ENCODE peak calls at places on chromosomes 5 and 9, in five cellular contexts. One of them, this sample, is unnamed. For H3K4me1, the result is how much of the 10 kb centered on the place peaks cover.

GRCh38 chr5:39447968-39448367 is 23.2 kb upstream of the DAB2 start:
- DNase-seq in pancreas: no peak
- DNase-seq in breast epithelium: no peak
- DNase-seq in A673: no peak
- DNase-seq in IMR-90: peak
- DNase-seq in this sample: no peak

GRCh38 chr5:126354012-126354856 is 69.0 kb upstream of the GRAMD2B start:
- DNase-seq in pancreas: no peak
- DNase-seq in breast epithelium: no peak
- DNase-seq in A673: peak
- DNase-seq in IMR-90: peak
- DNase-seq in this sample: no peak

GRCh38 chr9:133406480-133407307 is 11.1 kb downstream of the REXO4 start:
- DNase-seq in pancreas: peak
- DNase-seq in breast epithelium: peak
- DNase-seq in A673: peak
- DNase-seq in IMR-90: peak
- DNase-seq in this sample: peak

GRCh38 chr9:133848471-133848870 is 110.3 kb upstream of the SARDH start:
- DNase-seq in pancreas: peak
- DNase-seq in breast epithelium: no peak
- DNase-seq in A673: peak
- DNase-seq in IMR-90: no peak
- DNase-seq in this sample: peak

GRCh38 chr5:170173227-170173626 is 59.6 kb upstream of the C5orf58 start:
- DNase-seq in pancreas: no peak
- DNase-seq in breast epithelium: no peak
- DNase-seq in A673: no peak
- DNase-seq in IMR-90: peak
- DNase-seq in this sample: no peak

GRCh38 chr5:1109542-1110259 is 2.2 kb downstream of the SLC12A7 start:
- DNase-seq in pancreas: no peak
- DNase-seq in breast epithelium: no peak
- DNase-seq in A673: no peak
- DNase-seq in IMR-90: no peak
- DNase-seq in this sample: no peak

GRCh38 chr5:79742549-79743136 is 53.0 kb downstream of the CMYA5 start:
- DNase-seq in pancreas: no peak
- DNase-seq in breast epithelium: no peak
- DNase-seq in A673: no peak
- DNase-seq in IMR-90: no peak
- DNase-seq in this sample: no peak

GRCh38 chr5:108735790-108736189 is 11.9 kb upstream of the FER start:
- DNase-seq in pancreas: no peak
- DNase-seq in breast epithelium: no peak
- DNase-seq in A673: no peak
- DNase-seq in IMR-90: peak
- DNase-seq in this sample: no peak

GRCh38 chr5:142017832-142018427 is 5.1 kb upstream of the GNPDA1 start:
- DNase-seq in pancreas: no peak
- DNase-seq in breast epithelium: no peak
- DNase-seq in A673: no peak
- DNase-seq in IMR-90: peak
- DNase-seq in this sample: no peak

GRCh38 chr9:14593406-14593805 is 99.8 kb downstream of the ZDHHC21 start:
- DNase-seq in pancreas: no peak
- DNase-seq in breast epithelium: no peak
- DNase-seq in A673: no peak
- DNase-seq in IMR-90: no peak
- DNase-seq in this sample: no peak

GRCh38 chr5:44426944-44427343 is 37.7 kb upstream of the FGF10 start:
- DNase-seq in pancreas: no peak
- DNase-seq in breast epithelium: no peak
- DNase-seq in A673: no peak
- DNase-seq in IMR-90: no peak
- DNase-seq in this sample: no peak

GRCh38 chr5:179261301-179262125 is 83.7 kb downstream of the ADAMTS2 start:
- DNase-seq in pancreas: no peak
- DNase-seq in breast epithelium: peak
- DNase-seq in A673: no peak
- DNase-seq in IMR-90: peak
- DNase-seq in this sample: peak

GRCh38 chr5:16508730-16509531 is 43.3 kb upstream of the ZNF622 start:
- DNase-seq in pancreas: peak
- DNase-seq in breast epithelium: peak
- DNase-seq in A673: no peak
- DNase-seq in IMR-90: no peak
- DNase-seq in this sample: no peak

DNA sequence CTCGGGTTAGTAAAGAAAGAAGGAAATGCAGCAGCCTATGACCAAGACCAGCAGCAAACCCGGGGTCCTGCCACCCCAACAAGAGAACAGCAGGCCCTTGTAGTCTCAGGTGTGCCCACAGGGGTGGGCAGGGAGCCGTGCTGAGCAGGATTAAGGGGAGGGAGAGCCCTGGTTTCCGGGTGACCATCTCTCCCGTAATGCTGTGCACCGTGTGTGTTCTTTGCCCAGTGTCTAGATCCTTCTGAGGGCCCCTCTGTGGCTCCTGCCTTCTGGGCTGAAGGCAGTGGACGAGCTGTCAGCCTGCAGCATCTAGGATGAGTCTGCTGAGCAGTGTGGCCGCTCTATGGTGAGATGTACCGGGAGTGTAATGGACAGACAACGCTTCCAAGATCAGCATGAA is 12.7 kb upstream of the PLEKHG4B start:
- DNase-seq in pancreas: no peak
- DNase-seq in breast epithelium: no peak
- DNase-seq in A673: no peak
- DNase-seq in IMR-90: no peak
- DNase-seq in this sample: no peak
- H3K4me1 ChIP-seq in pancreas: under half
- H3K4me1 ChIP-seq in breast epithelium: under half
- H3K4me1 ChIP-seq in A673: under half
- H3K4me1 ChIP-seq in IMR-90: under half
- H3K4me1 ChIP-seq in this sample: under half

GRCh38 chr9:92749934-92750315 is 14.7 kb downstream of the BICD2 start:
- DNase-seq in pancreas: no peak
- DNase-seq in breast epithelium: no peak
- DNase-seq in A673: no peak
- DNase-seq in IMR-90: peak
- DNase-seq in this sample: no peak
- H3K4me1 ChIP-seq in pancreas: under half
- H3K4me1 ChIP-seq in breast epithelium: under half
- H3K4me1 ChIP-seq in A673: under half
- H3K4me1 ChIP-seq in IMR-90: under half
- H3K4me1 ChIP-seq in this sample: under half

GRCh38 chr9:77421506-77422265 is 226.4 kb downstream of the GNA14 start:
- DNase-seq in pancreas: no peak
- DNase-seq in breast epithelium: no peak
- DNase-seq in A673: no peak
- DNase-seq in IMR-90: peak
- DNase-seq in this sample: no peak
- H3K4me1 ChIP-seq in pancreas: under half
- H3K4me1 ChIP-seq in breast epithelium: under half
- H3K4me1 ChIP-seq in A673: under half
- H3K4me1 ChIP-seq in IMR-90: under half
- H3K4me1 ChIP-seq in this sample: under half

GRCh38 chr9:35522189-35522588 is 32.3 kb downstream of the RUSC2 start:
- DNase-seq in pancreas: no peak
- DNase-seq in breast epithelium: no peak
- DNase-seq in A673: no peak
- DNase-seq in IMR-90: no peak
- DNase-seq in this sample: no peak

GRCh38 chr9:35522725-35523124 is 32.8 kb downstream of the RUSC2 start:
- DNase-seq in pancreas: no peak
- DNase-seq in breast epithelium: no peak
- DNase-seq in A673: no peak
- DNase-seq in IMR-90: no peak
- DNase-seq in this sample: no peak

GRCh38 chr9:35529156-35529823 is 39.4 kb downstream of the RUSC2 start:
- DNase-seq in pancreas: no peak
- DNase-seq in breast epithelium: no peak
- DNase-seq in A673: no peak
- DNase-seq in IMR-90: no peak
- DNase-seq in this sample: no peak

GRCh38 chr9:35521708-35522107 is 31.8 kb downstream of the RUSC2 start:
- DNase-seq in pancreas: no peak
- DNase-seq in breast epithelium: no peak
- DNase-seq in A673: no peak
- DNase-seq in IMR-90: peak
- DNase-seq in this sample: no peak

DNA sequence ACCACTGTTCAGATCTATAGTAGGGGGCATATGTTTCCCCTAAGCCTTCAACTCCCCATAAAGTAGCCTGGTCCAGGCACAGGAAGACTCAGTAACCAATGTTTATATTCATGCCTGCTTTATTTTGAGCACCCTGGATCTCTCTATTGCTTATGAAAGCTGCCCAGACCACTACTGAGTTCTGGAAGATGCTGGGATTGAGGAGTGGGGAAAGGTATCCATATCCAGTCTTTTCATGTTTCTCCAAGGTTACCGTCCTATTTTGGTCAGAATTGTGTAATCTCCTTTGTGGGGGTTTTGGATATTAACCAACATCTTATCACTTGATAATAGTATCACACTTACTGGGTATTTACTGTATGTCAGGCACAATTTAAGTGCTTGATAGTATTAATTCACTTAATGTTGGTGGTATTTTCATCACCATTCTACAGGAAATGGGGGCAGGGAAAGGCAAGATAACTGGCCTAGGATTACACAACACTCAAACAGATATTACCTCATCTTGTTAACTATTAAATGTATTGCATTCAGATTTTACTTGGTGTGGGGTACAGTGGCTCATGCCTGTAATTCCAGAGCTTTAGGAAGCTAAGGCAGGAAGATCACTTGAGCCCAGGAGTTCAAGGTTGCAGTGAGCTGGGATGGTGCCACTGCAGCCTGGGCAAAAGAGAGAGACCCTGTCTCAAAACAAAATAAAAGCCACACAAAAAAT is 36.3 kb downstream of the RUSC2 start:
- DNase-seq in pancreas: no peak
- DNase-seq in breast epithelium: no peak
- DNase-seq in A673: peak
- DNase-seq in IMR-90: peak
- DNase-seq in this sample: no peak
- H3K4me1 ChIP-seq in pancreas: under half
- H3K4me1 ChIP-seq in breast epithelium: under half
- H3K4me1 ChIP-seq in A673: under half
- H3K4me1 ChIP-seq in IMR-90: under half
- H3K4me1 ChIP-seq in this sample: under half

GRCh38 chr9:114590328-114590727 is 2.8 kb downstream of the ATP6V1G1 start:
- DNase-seq in pancreas: no peak
- DNase-seq in breast epithelium: no peak
- DNase-seq in A673: no peak
- DNase-seq in IMR-90: no peak
- DNase-seq in this sample: no peak
- H3K4me1 ChIP-seq in pancreas: under half
- H3K4me1 ChIP-seq in breast epithelium: under half
- H3K4me1 ChIP-seq in A673: under half
- H3K4me1 ChIP-seq in IMR-90: under half
- H3K4me1 ChIP-seq in this sample: under half